ENCODE peak calls at places on chromosomes 7 and 10, in seven cellular contexts. V is IMR-90, Q is gastrocnemius medialis, N is adrenal gland, C is astrocyte of the spinal cord, U is BJ, S is AG04450. Y is an unnamed sample.
A peak's percentile ranks its signal among the peaks of the same experiment; 100 is the strongest.

GRCh38 chr10:21675157-21675796 is 141.2 kb downstream of the MLLT10 start:
- DNase-seq in V (peak; percentile 29), Q (no peak), N (no peak), C (peak; percentile 26), U (no peak), S (no peak), Y (peak; percentile 55)

GRCh38 chr10:81116201-81116600 is 578.5 kb downstream of the SH2D4B start:
- DNase-seq in V (peak; percentile 4), Q (no peak), N (no peak), C (no peak), U (no peak), S (no peak), Y (peak; percentile 36)

GRCh38 chr10:91745086-91745831 is 53.0 kb upstream of the TNKS2 start:
- DNase-seq in V (no peak), Q (no peak), N (no peak), C (no peak), U (no peak), S (no peak), Y (peak; percentile 68)

GRCh38 chr10:20100157-20100556 is 283.9 kb downstream of the PLXDC2 start:
- DNase-seq in V (peak; percentile 65), Q (no peak), N (no peak), C (peak; percentile 52), U (no peak), S (no peak), Y (no peak)

GRCh38 chr10:86579883-86580548 is 58.4 kb upstream of the WAPL start:
- DNase-seq in V (no peak), Q (no peak), N (no peak), C (no peak), U (no peak), S (no peak), Y (no peak)

GRCh38 chr10:30056767-30057355 is 2.5 kb downstream of the JCAD start:
- DNase-seq in V (no peak), Q (no peak), N (no peak), C (no peak), U (no peak), S (no peak), Y (no peak)

GRCh38 chr7:13850185-13850752 is 139.2 kb downstream of the ETV1 start:
- DNase-seq in V (peak; percentile 99), Q (no peak), N (no peak), C (peak; percentile 98), U (peak; percentile 95), S (peak; percentile 93), Y (peak; percentile 93)

GRCh38 chr7:33395340-33395739 is 266.0 kb downstream of the BBS9 start:
- DNase-seq in V (peak; percentile 60), Q (no peak), N (no peak), C (no peak), U (no peak), S (no peak), Y (no peak)

GRCh38 chr7:25002826-25003225 is 22.8 kb upstream of the OSBPL3 start:
- DNase-seq in V (peak; percentile 50), Q (no peak), N (no peak), C (no peak), U (no peak), S (no peak), Y (no peak)

GRCh38 chr10:98858525-98858924 is 377.1 kb downstream of the HPSE2 start:
- DNase-seq in V (peak; percentile 12), Q (no peak), N (no peak), C (no peak), U (no peak), S (no peak), Y (peak; percentile 17)

GRCh38 chr7:137343483-137343841 is at the start of gene PTN:
- DNase-seq in V (peak; percentile 79), Q (no peak), N (peak; percentile 68), C (peak; percentile 67), U (peak; percentile 12), S (peak; percentile 43), Y (peak; percentile 50)

GRCh38 chr10:130479906-130480305 is 343.7 kb downstream of the GLRX3 start:
- DNase-seq in V (no peak), Q (no peak), N (no peak), C (no peak), U (no peak), S (no peak), Y (no peak)

GRCh38 chr7:3028071-3028766 is 15.4 kb downstream of the CARD11 start:
- DNase-seq in V (peak; percentile 46), Q (no peak), N (peak; percentile 87), C (peak; percentile 63), U (no peak), S (no peak), Y (peak; percentile 85)

GRCh38 chr7:77396894-77397547 is 19.1 kb downstream of the GSAP start:
- DNase-seq in V (no peak), Q (no peak), N (no peak), C (no peak), U (no peak), S (no peak), Y (no peak)

GRCh38 chr10:89352039-89352597 is 24.3 kb downstream of the IFIT3 start:
- DNase-seq in V (peak; percentile 98), Q (no peak), N (peak; percentile 90), C (peak; percentile 93), U (peak; percentile 99), S (peak; percentile 85), Y (peak; percentile 87)

GRCh38 chr10:42999385-43000020 is 77.4 kb upstream of the RET start:
- DNase-seq in V (no peak), Q (no peak), N (no peak), C (no peak), U (no peak), S (no peak), Y (no peak)

GRCh38 chr7:5472432-5473315 is 49.0 kb upstream of the TNRC18 start:
- DNase-seq in V (no peak), Q (no peak), N (no peak), C (no peak), U (no peak), S (no peak), Y (no peak)

GRCh38 chr10:13262433-13262832 is 28.3 kb upstream of the UCMA start:
- DNase-seq in V (no peak), Q (no peak), N (no peak), C (no peak), U (no peak), S (no peak), Y (no peak)

GRCh38 chr10:79031723-79032122 is 37.0 kb upstream of the ZMIZ1 start:
- DNase-seq in V (no peak), Q (no peak), N (peak; percentile 39), C (no peak), U (no peak), S (no peak), Y (no peak)

GRCh38 chr7:80783688-80784327 is 135.0 kb downstream of the SEMA3C start:
- DNase-seq in V (peak; percentile 65), Q (no peak), N (no peak), C (peak; percentile 85), U (no peak), S (no peak), Y (no peak)

GRCh38 chr7:81308643-81309354 is 389.9 kb upstream of the SEMA3C start:
- DNase-seq in V (peak; percentile 31), Q (no peak), N (no peak), C (no peak), U (peak; percentile 21), S (no peak), Y (no peak)

GRCh38 chr10:351770-352318 is 216.6 kb downstream of the ZMYND11 start:
- DNase-seq in V (no peak), Q (no peak), N (no peak), C (no peak), U (no peak), S (no peak), Y (no peak)

GRCh38 chr10:91006752-91007346 is 86.0 kb upstream of the ANKRD1 start:
- DNase-seq in V (no peak), Q (no peak), N (no peak), C (no peak), U (no peak), S (no peak), Y (no peak)

GRCh38 chr7:69467826-69468225 is 130.4 kb upstream of the AUTS2 start:
- DNase-seq in V (no peak), Q (no peak), N (peak; percentile 13), C (no peak), U (no peak), S (no peak), Y (no peak)

GRCh38 chr10:77746313-77746712 is 108.7 kb upstream of the KCNMA1 start:
- DNase-seq in V (peak; percentile 63), Q (no peak), N (no peak), C (peak; percentile 60), U (no peak), S (no peak), Y (peak; percentile 75)

GRCh38 chr10:45376364-45376801 is 2.4 kb downstream of the ALOX5 start:
- DNase-seq in V (no peak), Q (no peak), N (no peak), C (no peak), U (no peak), S (no peak), Y (no peak)

GRCh38 chr10:45374451-45375052 is 536 bp downstream of the ALOX5 start:
- DNase-seq in V (no peak), Q (no peak), N (no peak), C (no peak), U (no peak), S (no peak), Y (peak; percentile 44)

GRCh38 chr10:45373783-45374450 is at the start of gene ALOX5:
- DNase-seq in V (no peak), Q (no peak), N (no peak), C (no peak), U (no peak), S (no peak), Y (no peak)

GRCh38 chr10:45375716-45376231 is 1.8 kb downstream of the ALOX5 start:
- DNase-seq in V (no peak), Q (no peak), N (no peak), C (no peak), U (no peak), S (no peak), Y (no peak)

GRCh38 chr10:45375101-45375500 is 1.1 kb downstream of the ALOX5 start:
- DNase-seq in V (no peak), Q (no peak), N (no peak), C (no peak), U (no peak), S (no peak), Y (no peak)
- H3K4me3 ChIP-seq in V (no peak overlapping the region), Q (no peak overlapping the region), N (peak overlapping the region; percentile 51), C (no peak overlapping the region), U (no peak overlapping the region), S (no peak overlapping the region), Y (no peak overlapping the region)

GRCh38 chr7:151459726-151460473 is 20.0 kb upstream of the CRYGN start:
- DNase-seq in V (peak; percentile 86), Q (peak; percentile 87), N (peak; percentile 96), C (peak; percentile 88), U (peak; percentile 91), S (peak; percentile 72), Y (peak; percentile 54)
- TF ChIP-seq CTCF in V (peak; percentile 50), Q (peak; percentile 45), N (peak; percentile 26), C (peak; percentile 51), U (peak; percentile 61), S (peak; percentile 53), Y (peak; percentile 35)

GRCh38 chr7:71131753-71132520 is at the start of gene GALNT17:
- DNase-seq in V (no peak), Q (no peak), N (no peak), C (peak; percentile 1), U (no peak), S (no peak), Y (no peak)
- H3K4me3 ChIP-seq in V (no peak within 1 kb of the TSS), Q (peak within 1 kb of the TSS; percentile 51), N (peak within 1 kb of the TSS; percentile 55), C (peak within 1 kb of the TSS; percentile 25), U (no peak within 1 kb of the TSS), S (no peak within 1 kb of the TSS), Y (no peak within 1 kb of the TSS)

GRCh38 chr7:134845461-134845860 is 66.0 kb downstream of the CALD1 start:
- DNase-seq in V (no peak), Q (no peak), N (no peak), C (no peak), U (no peak), S (no peak), Y (peak; percentile 83)
- TF ChIP-seq CTCF in V (peak; percentile 22), Q (no peak), N (no peak), C (peak; percentile 41), U (peak; percentile 31), S (peak; percentile 29), Y (peak; percentile 89)

GRCh38 chr7:114790526-114790925 is 131.4 kb upstream of the MDFIC start:
- DNase-seq in V (no peak), Q (no peak), N (no peak), C (no peak), U (no peak), S (no peak), Y (no peak)
- H3K4me3 ChIP-seq in V (no peak overlapping the region), Q (no peak overlapping the region), N (no peak overlapping the region), C (no peak overlapping the region), U (no peak overlapping the region), S (no peak overlapping the region), Y (no peak overlapping the region)

Y was measured in epithelial cell of esophagus.